ENCODE peak calls at places on chromosomes 1 and 21, in eight cellular contexts. T is AG09309, A is amygdala, H is smooth muscle cell of the brain vasculature, K is left cardiac atrium, X is NCI-H1436 treated with DMSO at 0.1 percent for 48 hours, O is testis, F is renal cortical epithelial cell. B is an unnamed sample.

GRCh38 chr1:20486457-20487235 is 636 bp upstream of the CAMK2N1 start:
- DNase-seq in X (no peak), K (peak), H (no peak), F (peak), A (peak), T (no peak), O (peak), B (no peak)

GRCh38 chr1:186761358-186761757 is 67.4 kb upstream of the PLA2G4A start:
- DNase-seq in K (no peak), X (no peak), F (no peak), A (no peak), O (no peak), H (no peak), T (no peak), B (no peak)

GRCh38 chr1:92070892-92071291 is 4.3 kb downstream of the SETSIP start:
- DNase-seq in T (no peak), F (no peak), A (no peak), H (no peak), X (no peak), K (no peak), O (no peak), B (no peak)

GRCh38 chr1:163300569-163300968 is 21.2 kb upstream of the NUF2 start:
- DNase-seq in X (no peak), A (no peak), T (no peak), F (no peak), K (no peak), O (no peak), H (no peak), B (no peak)

GRCh38 chr1:7404046-7404742 is 366.9 kb upstream of the VAMP3 start:
- DNase-seq in T (no peak), H (no peak), K (no peak), O (peak), X (no peak), A (no peak), F (no peak), B (peak)

GRCh38 chr1:218242171-218242570 is 42.9 kb upstream of the RRP15 start:
- DNase-seq in O (no peak), X (no peak), F (peak), H (no peak), K (no peak), T (no peak), A (no peak), B (no peak)

GRCh38 chr1:29591601-29592260 is 355.4 kb downstream of the PTPRU start:
- DNase-seq in O (no peak), A (no peak), F (no peak), X (no peak), H (no peak), T (no peak), K (no peak), B (no peak)

GRCh38 chr1:65279092-65279448 is 30.3 kb upstream of the DNAJC6 start:
- DNase-seq in O (no peak), A (no peak), K (no peak), X (no peak), F (no peak), H (no peak), T (no peak), B (no peak)

GRCh38 chr1:3402258-3403010 is 52.0 kb upstream of the ARHGEF16 start:
- DNase-seq in H (no peak), O (no peak), X (no peak), F (no peak), A (no peak), K (no peak), T (peak), B (no peak)

GRCh38 chr21:44305691-44306090 is 5.8 kb downstream of the PFKL start:
- DNase-seq in F (no peak), T (no peak), H (no peak), X (no peak), K (no peak), A (no peak), O (no peak), B (no peak)

GRCh38 chr1:147699686-147700041 is 29.3 kb upstream of the ACP6 start:
- DNase-seq in H (no peak), A (no peak), F (no peak), X (no peak), K (no peak), O (no peak), T (no peak), B (no peak)

GRCh38 chr1:202656057-202656456 is 54.2 kb downstream of the SYT2 start:
- DNase-seq in X (no peak), H (no peak), K (no peak), A (no peak), T (no peak), F (no peak), O (no peak), B (no peak)

GRCh38 chr1:180229483-180230415 is at the start of gene LHX4:
- DNase-seq in X (no peak), F (no peak), A (no peak), O (peak), H (no peak), T (no peak), K (peak), B (peak)

GRCh38 chr1:9267827-9268581 is 24.7 kb upstream of the SPSB1 start:
- DNase-seq in A (no peak), K (no peak), O (no peak), F (no peak), X (no peak), T (no peak), H (no peak), B (no peak)

GRCh38 chr1:153032677-153033308 is 1.8 kb downstream of the SPRR1B start:
- DNase-seq in X (no peak), K (no peak), A (no peak), T (no peak), O (peak), F (peak), H (no peak), B (peak)

GRCh38 chr1:2529776-2530500 is at the start of gene HES5:
- DNase-seq in T (no peak), H (no peak), A (peak), K (peak), O (no peak), F (no peak), X (no peak), B (no peak)

GRCh38 chr1:156489166-156489934 is 11.2 kb downstream of the MEF2D start:
- DNase-seq in X (no peak), K (peak), T (no peak), F (no peak), A (peak), O (peak), H (no peak), B (peak)

GRCh38 chr1:43358121-43358745 is 548 bp upstream of the CDC20 start:
- DNase-seq in T (no peak), F (peak), K (no peak), O (no peak), X (peak), H (no peak), A (no peak), B (peak)

GRCh38 chr1:238279694-238280380 is 389.1 kb upstream of the ZP4 start:
- DNase-seq in X (no peak), H (no peak), O (no peak), A (no peak), T (no peak), F (no peak), K (no peak), B (no peak)

GRCh38 chr1:178749581-178750166 is 24.6 kb downstream of the RALGPS2 start:
- DNase-seq in H (no peak), A (no peak), F (no peak), O (no peak), X (no peak), T (no peak), K (no peak), B (no peak)

GRCh38 chr21:45295576-45296365 is 8.1 kb upstream of the POFUT2 start:
- DNase-seq in X (no peak), F (no peak), A (no peak), H (no peak), T (peak), K (no peak), O (peak), B (no peak)

GRCh38 chr1:54581621-54582035 is 33.6 kb downstream of the ACOT11 start:
- DNase-seq in F (peak), H (no peak), X (no peak), O (peak), K (peak), A (peak), T (peak), B (no peak)

GRCh38 chr21:33403786-33404571 is 766 bp downstream of the IFNGR2 start:
- DNase-seq in A (peak), T (no peak), X (no peak), F (no peak), K (peak), O (peak), H (no peak), B (peak)

GRCh38 chr1:243623831-243624230 is 226.2 kb downstream of the AKT3 start:
- DNase-seq in F (no peak), X (no peak), O (no peak), K (no peak), T (no peak), H (no peak), A (no peak), B (no peak)

GRCh38 chr1:1881727-1882126 is 9.2 kb downstream of the GNB1 start:
- DNase-seq in F (no peak), T (no peak), O (no peak), H (no peak), A (no peak), K (no peak), X (no peak), B (no peak)

GRCh38 chr1:48675251-48675650 is 101.4 kb downstream of the BEND5 start:
- DNase-seq in T (no peak), F (no peak), K (no peak), O (no peak), X (no peak), H (no peak), A (no peak), B (no peak)

GRCh38 chr1:7111855-7112254 is 326.6 kb downstream of the CAMTA1 start:
- DNase-seq in A (no peak), K (no peak), H (no peak), T (no peak), F (no peak), X (no peak), O (no peak), B (no peak)